ENCODE peak calls at places on chromosomes 13 and 19, in five cellular contexts. One of them, this sample, is unnamed.
A peak's percentile ranks its signal among the peaks of the same experiment; 100 is the strongest.

GRCh38 chr19:39406656-39407393 is at the start of gene ZFP36:
- DNase-seq in retinal pigment epithelial cell: no peak
- DNase-seq in CD4-positive, alpha-beta memory T cell: peak; percentile 88
- DNase-seq in Caco-2: peak; percentile 89
- DNase-seq in suprapubic skin: peak; percentile 97
- DNase-seq in this sample: peak; percentile 72

GRCh38 chr19:12784871-12785430 is 6.3 kb upstream of the JUNB start:
- DNase-seq in retinal pigment epithelial cell: no peak
- DNase-seq in CD4-positive, alpha-beta memory T cell: peak; percentile 65
- DNase-seq in Caco-2: no peak
- DNase-seq in suprapubic skin: no peak
- DNase-seq in this sample: no peak

GRCh38 chr19:5349041-5349440 is 8.4 kb upstream of the PTPRS start:
- DNase-seq in retinal pigment epithelial cell: no peak
- DNase-seq in CD4-positive, alpha-beta memory T cell: no peak
- DNase-seq in Caco-2: peak; percentile 29
- DNase-seq in suprapubic skin: no peak
- DNase-seq in this sample: no peak

GRCh38 chr19:47186337-47187022 is 44.5 kb downstream of the BBC3 start:
- DNase-seq in retinal pigment epithelial cell: no peak
- DNase-seq in CD4-positive, alpha-beta memory T cell: peak; percentile 74
- DNase-seq in Caco-2: no peak
- DNase-seq in suprapubic skin: no peak
- DNase-seq in this sample: no peak

GRCh38 chr13:82062772-82063171 is 1721.8 kb upstream of the SPRY2 start:
- DNase-seq in retinal pigment epithelial cell: no peak
- DNase-seq in CD4-positive, alpha-beta memory T cell: no peak
- DNase-seq in Caco-2: no peak
- DNase-seq in suprapubic skin: no peak
- DNase-seq in this sample: no peak

GRCh38 chr19:50803633-50804419 is 13.6 kb downstream of the ACP4 start:
- DNase-seq in retinal pigment epithelial cell: no peak
- DNase-seq in CD4-positive, alpha-beta memory T cell: no peak
- DNase-seq in Caco-2: no peak
- DNase-seq in suprapubic skin: no peak
- DNase-seq in this sample: no peak

GRCh38 chr13:54367639-54368271 is 1339.1 kb downstream of the OLFM4 start:
- DNase-seq in retinal pigment epithelial cell: no peak
- DNase-seq in CD4-positive, alpha-beta memory T cell: no peak
- DNase-seq in Caco-2: no peak
- DNase-seq in suprapubic skin: no peak
- DNase-seq in this sample: no peak

GRCh38 chr13:99303863-99304521 is 3.2 kb downstream of the GPR183 start:
- DNase-seq in retinal pigment epithelial cell: no peak
- DNase-seq in CD4-positive, alpha-beta memory T cell: peak; percentile 49
- DNase-seq in Caco-2: no peak
- DNase-seq in suprapubic skin: no peak
- DNase-seq in this sample: no peak

GRCh38 chr13:22111152-22111783 is 440.4 kb downstream of the FGF9 start:
- DNase-seq in retinal pigment epithelial cell: no peak
- DNase-seq in CD4-positive, alpha-beta memory T cell: no peak
- DNase-seq in Caco-2: no peak
- DNase-seq in suprapubic skin: no peak
- DNase-seq in this sample: no peak

GRCh38 chr13:33937373-33938087 is 119.6 kb downstream of the RFC3 start:
- DNase-seq in retinal pigment epithelial cell: no peak
- DNase-seq in CD4-positive, alpha-beta memory T cell: no peak
- DNase-seq in Caco-2: no peak
- DNase-seq in suprapubic skin: no peak
- DNase-seq in this sample: no peak

GRCh38 chr13:74751739-74752138 is 617.5 kb upstream of the KLF12 start:
- DNase-seq in retinal pigment epithelial cell: no peak
- DNase-seq in CD4-positive, alpha-beta memory T cell: no peak
- DNase-seq in Caco-2: no peak
- DNase-seq in suprapubic skin: no peak
- DNase-seq in this sample: no peak

GRCh38 chr13:49300716-49301589 is 53.2 kb downstream of the CDADC1 start:
- DNase-seq in retinal pigment epithelial cell: no peak
- DNase-seq in CD4-positive, alpha-beta memory T cell: peak; percentile 77
- DNase-seq in Caco-2: peak; percentile 75
- DNase-seq in suprapubic skin: no peak
- DNase-seq in this sample: peak; percentile 76

GRCh38 chr13:42651936-42652641 is 78.1 kb downstream of the TNFSF11 start:
- DNase-seq in retinal pigment epithelial cell: no peak
- DNase-seq in CD4-positive, alpha-beta memory T cell: no peak
- DNase-seq in Caco-2: no peak
- DNase-seq in suprapubic skin: no peak
- DNase-seq in this sample: no peak

GRCh38 chr13:97223711-97224461 is 1.8 kb downstream of the MBNL2 start:
- DNase-seq in retinal pigment epithelial cell: peak; percentile 75
- DNase-seq in CD4-positive, alpha-beta memory T cell: peak; percentile 31
- DNase-seq in Caco-2: peak; percentile 51
- DNase-seq in suprapubic skin: no peak
- DNase-seq in this sample: peak; percentile 41

GRCh38 chr13:33262069-33262487 is 23.5 kb downstream of the STARD13 start:
- DNase-seq in retinal pigment epithelial cell: no peak
- DNase-seq in CD4-positive, alpha-beta memory T cell: no peak
- DNase-seq in Caco-2: no peak
- DNase-seq in suprapubic skin: no peak
- DNase-seq in this sample: no peak

GRCh38 chr19:5804516-5805464 is at the start of gene NRTN:
- DNase-seq in retinal pigment epithelial cell: no peak
- DNase-seq in CD4-positive, alpha-beta memory T cell: peak; percentile 42
- DNase-seq in Caco-2: peak; percentile 64
- DNase-seq in suprapubic skin: no peak
- DNase-seq in this sample: no peak

GRCh38 chr13:30971575-30971974 is 39.1 kb downstream of the TEX26 start:
- DNase-seq in retinal pigment epithelial cell: no peak
- DNase-seq in CD4-positive, alpha-beta memory T cell: no peak
- DNase-seq in Caco-2: no peak
- DNase-seq in suprapubic skin: no peak
- DNase-seq in this sample: no peak

GRCh38 chr19:38209152-38209551 is 14.9 kb downstream of the DPF1 start:
- DNase-seq in retinal pigment epithelial cell: no peak
- DNase-seq in CD4-positive, alpha-beta memory T cell: no peak
- DNase-seq in Caco-2: no peak
- DNase-seq in suprapubic skin: no peak
- DNase-seq in this sample: no peak
- H3K4me3 ChIP-seq in retinal pigment epithelial cell: no peak overlapping the region
- H3K4me3 ChIP-seq in CD4-positive, alpha-beta memory T cell: no peak overlapping the region
- H3K4me3 ChIP-seq in Caco-2: no peak overlapping the region
- H3K4me3 ChIP-seq in suprapubic skin: peak overlapping the region; percentile 33
- H3K4me3 ChIP-seq in this sample: no peak overlapping the region

DNA sequence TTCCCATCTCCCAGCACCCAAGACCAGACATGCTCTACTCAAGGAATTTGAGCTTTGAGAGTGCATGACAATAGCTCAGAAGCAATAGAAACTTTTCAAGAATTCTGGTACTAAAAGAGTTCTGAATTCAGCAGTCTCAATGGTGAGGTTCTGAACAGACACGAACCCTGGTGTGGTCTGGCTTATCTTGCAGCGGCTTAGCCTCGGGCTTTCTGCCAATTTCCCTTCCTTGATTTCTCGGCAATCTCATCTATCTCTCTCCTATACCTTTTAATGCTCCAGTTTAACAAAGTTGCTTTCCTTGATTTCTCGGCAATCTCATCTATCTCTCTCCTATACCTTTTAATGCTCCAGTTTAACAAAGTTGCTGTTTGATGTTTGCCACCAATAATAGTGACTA is 174.6 kb downstream of the SPRY2 start:
- DNase-seq in retinal pigment epithelial cell: no peak
- DNase-seq in CD4-positive, alpha-beta memory T cell: no peak
- DNase-seq in Caco-2: no peak
- DNase-seq in suprapubic skin: no peak
- DNase-seq in this sample: no peak
- H3K4me3 ChIP-seq in retinal pigment epithelial cell: no peak overlapping the region
- H3K4me3 ChIP-seq in CD4-positive, alpha-beta memory T cell: no peak overlapping the region
- H3K4me3 ChIP-seq in Caco-2: no peak overlapping the region
- H3K4me3 ChIP-seq in suprapubic skin: no peak overlapping the region
- H3K4me3 ChIP-seq in this sample: no peak overlapping the region

DNA sequence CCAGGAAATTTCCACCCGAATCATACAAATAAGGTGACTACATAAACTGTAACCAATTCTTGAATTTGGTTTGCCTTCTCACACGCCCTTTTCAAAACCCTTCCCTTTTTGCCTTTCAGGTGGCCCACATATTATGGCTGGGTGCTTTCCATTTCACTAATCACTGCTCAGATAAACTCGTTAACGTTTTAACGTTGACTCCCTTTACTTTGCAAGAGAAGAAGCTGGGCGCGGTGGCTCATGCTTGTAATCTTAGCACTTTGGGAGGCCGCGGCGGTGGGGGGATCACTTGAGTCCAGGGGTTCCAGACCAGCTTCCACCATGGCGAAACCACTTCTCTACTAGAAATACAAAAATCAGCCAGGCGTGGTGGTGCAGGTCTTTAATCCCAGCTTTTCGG is 19.8 kb upstream of the ZNF91 start:
- DNase-seq in retinal pigment epithelial cell: no peak
- DNase-seq in CD4-positive, alpha-beta memory T cell: no peak
- DNase-seq in Caco-2: no peak
- DNase-seq in suprapubic skin: no peak
- DNase-seq in this sample: no peak
- H3K4me3 ChIP-seq in retinal pigment epithelial cell: peak overlapping the region; percentile 69
- H3K4me3 ChIP-seq in CD4-positive, alpha-beta memory T cell: no peak overlapping the region
- H3K4me3 ChIP-seq in Caco-2: no peak overlapping the region
- H3K4me3 ChIP-seq in suprapubic skin: peak overlapping the region; percentile 48
- H3K4me3 ChIP-seq in this sample: no peak overlapping the region

GRCh38 chr19:10718205-10719196 is 622 bp downstream of the DNM2 start:
- DNase-seq in retinal pigment epithelial cell: no peak
- DNase-seq in CD4-positive, alpha-beta memory T cell: no peak
- DNase-seq in Caco-2: peak; percentile 63
- DNase-seq in suprapubic skin: peak; percentile 82
- DNase-seq in this sample: no peak
- H3K4me3 ChIP-seq in retinal pigment epithelial cell: peak overlapping the region; percentile 91
- H3K4me3 ChIP-seq in CD4-positive, alpha-beta memory T cell: peak overlapping the region; percentile 86
- H3K4me3 ChIP-seq in Caco-2: peak overlapping the region; percentile 99
- H3K4me3 ChIP-seq in suprapubic skin: peak overlapping the region; percentile 92
- H3K4me3 ChIP-seq in this sample: peak overlapping the region; percentile 92

DNA sequence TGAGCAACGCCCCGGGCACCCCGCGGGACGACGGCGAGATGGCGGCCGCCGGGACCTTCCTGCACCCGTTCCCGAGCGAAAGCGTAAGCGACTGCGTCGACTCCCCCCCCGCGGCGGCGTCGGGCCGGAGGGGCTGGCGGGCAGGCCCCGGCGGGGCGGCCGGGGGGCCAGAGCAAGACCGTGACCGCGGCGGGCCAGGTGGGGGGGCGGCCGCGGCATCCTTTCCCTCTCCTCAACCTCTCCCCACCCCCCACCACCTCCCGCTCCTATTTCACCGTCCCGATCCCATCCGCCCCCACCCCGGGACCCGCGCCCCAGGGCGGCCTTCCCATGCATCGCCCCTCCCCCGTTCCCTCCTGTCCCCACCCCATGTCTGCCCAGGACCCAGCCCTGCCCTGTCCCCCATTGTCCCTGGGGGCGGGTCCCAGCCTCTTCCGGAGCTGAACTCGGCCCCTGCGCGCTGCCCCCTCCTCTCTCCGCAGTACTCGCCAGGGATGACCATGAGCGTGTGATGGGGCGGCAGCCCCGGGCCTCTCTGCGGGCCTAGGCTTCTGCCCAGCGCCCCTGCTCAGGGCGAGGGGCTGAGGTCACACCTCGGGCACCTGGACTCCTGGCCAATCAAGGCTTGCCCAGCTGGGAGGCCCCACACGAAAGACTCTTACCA is 4.1 kb downstream of the ISYNA1 start:
- DNase-seq in retinal pigment epithelial cell: no peak
- DNase-seq in CD4-positive, alpha-beta memory T cell: no peak
- DNase-seq in Caco-2: no peak
- DNase-seq in suprapubic skin: no peak
- DNase-seq in this sample: no peak
- H3K4me3 ChIP-seq in retinal pigment epithelial cell: peak overlapping the region; percentile 25
- H3K4me3 ChIP-seq in CD4-positive, alpha-beta memory T cell: no peak overlapping the region
- H3K4me3 ChIP-seq in Caco-2: no peak overlapping the region
- H3K4me3 ChIP-seq in suprapubic skin: peak overlapping the region; percentile 49
- H3K4me3 ChIP-seq in this sample: no peak overlapping the region

GRCh38 chr13:95601906-95602305 is 42.6 kb downstream of the DZIP1 start:
- DNase-seq in retinal pigment epithelial cell: no peak
- DNase-seq in CD4-positive, alpha-beta memory T cell: no peak
- DNase-seq in Caco-2: no peak
- DNase-seq in suprapubic skin: no peak
- DNase-seq in this sample: no peak
- H3K4me3 ChIP-seq in retinal pigment epithelial cell: no peak overlapping the region
- H3K4me3 ChIP-seq in CD4-positive, alpha-beta memory T cell: no peak overlapping the region
- H3K4me3 ChIP-seq in Caco-2: no peak overlapping the region
- H3K4me3 ChIP-seq in suprapubic skin: no peak overlapping the region
- H3K4me3 ChIP-seq in this sample: no peak overlapping the region

GRCh38 chr13:75763511-75763910 is 127.4 kb downstream of the LMO7 start:
- DNase-seq in retinal pigment epithelial cell: no peak
- DNase-seq in CD4-positive, alpha-beta memory T cell: no peak
- DNase-seq in Caco-2: no peak
- DNase-seq in suprapubic skin: no peak
- DNase-seq in this sample: no peak
- H3K4me3 ChIP-seq in retinal pigment epithelial cell: no peak overlapping the region
- H3K4me3 ChIP-seq in CD4-positive, alpha-beta memory T cell: no peak overlapping the region
- H3K4me3 ChIP-seq in Caco-2: peak overlapping the region; percentile 61
- H3K4me3 ChIP-seq in suprapubic skin: no peak overlapping the region
- H3K4me3 ChIP-seq in this sample: no peak overlapping the region

GRCh38 chr19:1244693-1245451 is 3.3 kb downstream of the ATP5F1D start:
- DNase-seq in retinal pigment epithelial cell: no peak
- DNase-seq in CD4-positive, alpha-beta memory T cell: no peak
- DNase-seq in Caco-2: no peak
- DNase-seq in suprapubic skin: no peak
- DNase-seq in this sample: no peak
- H3K4me3 ChIP-seq in retinal pigment epithelial cell: no peak overlapping the region
- H3K4me3 ChIP-seq in CD4-positive, alpha-beta memory T cell: no peak overlapping the region
- H3K4me3 ChIP-seq in Caco-2: no peak overlapping the region
- H3K4me3 ChIP-seq in suprapubic skin: peak overlapping the region; percentile 42
- H3K4me3 ChIP-seq in this sample: no peak overlapping the region

GRCh38 chr19:43674630-43674982 is 4.6 kb upstream of the PLAUR start:
- DNase-seq in retinal pigment epithelial cell: no peak
- DNase-seq in CD4-positive, alpha-beta memory T cell: no peak
- DNase-seq in Caco-2: no peak
- DNase-seq in suprapubic skin: no peak
- DNase-seq in this sample: no peak
- H3K4me3 ChIP-seq in retinal pigment epithelial cell: no peak overlapping the region
- H3K4me3 ChIP-seq in CD4-positive, alpha-beta memory T cell: no peak overlapping the region
- H3K4me3 ChIP-seq in Caco-2: no peak overlapping the region
- H3K4me3 ChIP-seq in suprapubic skin: no peak overlapping the region
- H3K4me3 ChIP-seq in this sample: no peak overlapping the region